ENCODE peak calls at places on chromosomes 5 and 9, in eight cellular contexts. One of them, this sample, is unnamed.

GRCh38 chr5:54480296-54480695 is 24.8 kb downstream of the HSPB3 start:
- DNase-seq in osteocyte: no peak
- DNase-seq in fibroblast of the aortic adventitia: no peak
- DNase-seq in B cell: no peak
- DNase-seq in vagina: no peak
- DNase-seq in lower lobe of right lung: no peak
- DNase-seq in adrenal gland: no peak
- DNase-seq in heart right ventricle: no peak
- DNase-seq in this sample: peak

GRCh38 chr9:93996367-93996766 is 41.2 kb upstream of the BARX1 start:
- DNase-seq in osteocyte: no peak
- DNase-seq in fibroblast of the aortic adventitia: no peak
- DNase-seq in B cell: no peak
- DNase-seq in vagina: no peak
- DNase-seq in lower lobe of right lung: no peak
- DNase-seq in adrenal gland: no peak
- DNase-seq in heart right ventricle: no peak
- DNase-seq in this sample: no peak

GRCh38 chr5:139689631-139690384 is 41.7 kb downstream of the CXXC5 start:
- DNase-seq in osteocyte: no peak
- DNase-seq in fibroblast of the aortic adventitia: peak
- DNase-seq in B cell: no peak
- DNase-seq in vagina: no peak
- DNase-seq in lower lobe of right lung: no peak
- DNase-seq in adrenal gland: no peak
- DNase-seq in heart right ventricle: no peak
- DNase-seq in this sample: no peak

GRCh38 chr5:140358738-140359310 is 1.2 kb upstream of the SLC4A9 start:
- DNase-seq in osteocyte: no peak
- DNase-seq in fibroblast of the aortic adventitia: peak
- DNase-seq in B cell: no peak
- DNase-seq in vagina: no peak
- DNase-seq in lower lobe of right lung: no peak
- DNase-seq in adrenal gland: no peak
- DNase-seq in heart right ventricle: no peak
- DNase-seq in this sample: peak

GRCh38 chr9:73009649-73010288 is 56.9 kb upstream of the ALDH1A1 start:
- DNase-seq in osteocyte: no peak
- DNase-seq in fibroblast of the aortic adventitia: no peak
- DNase-seq in B cell: no peak
- DNase-seq in vagina: no peak
- DNase-seq in lower lobe of right lung: no peak
- DNase-seq in adrenal gland: no peak
- DNase-seq in heart right ventricle: no peak
- DNase-seq in this sample: no peak

GRCh38 chr9:6214451-6214850 is 1.2 kb upstream of the IL33 start:
- DNase-seq in osteocyte: no peak
- DNase-seq in fibroblast of the aortic adventitia: peak
- DNase-seq in B cell: no peak
- DNase-seq in vagina: no peak
- DNase-seq in lower lobe of right lung: no peak
- DNase-seq in adrenal gland: no peak
- DNase-seq in heart right ventricle: no peak
- DNase-seq in this sample: peak

GRCh38 chr5:59724482-59725392 is 168.8 kb downstream of the PDE4D start:
- DNase-seq in osteocyte: no peak
- DNase-seq in fibroblast of the aortic adventitia: peak
- DNase-seq in B cell: peak
- DNase-seq in vagina: no peak
- DNase-seq in lower lobe of right lung: no peak
- DNase-seq in adrenal gland: no peak
- DNase-seq in heart right ventricle: no peak
- DNase-seq in this sample: peak

GRCh38 chr5:127254729-127255284 is 35.8 kb upstream of the MEGF10 start:
- DNase-seq in osteocyte: no peak
- DNase-seq in fibroblast of the aortic adventitia: peak
- DNase-seq in B cell: no peak
- DNase-seq in vagina: no peak
- DNase-seq in lower lobe of right lung: no peak
- DNase-seq in adrenal gland: no peak
- DNase-seq in heart right ventricle: no peak
- DNase-seq in this sample: peak

GRCh38 chr9:134344068-134344820 is 18.0 kb downstream of the RXRA start:
- DNase-seq in osteocyte: no peak
- DNase-seq in fibroblast of the aortic adventitia: peak
- DNase-seq in B cell: no peak
- DNase-seq in vagina: no peak
- DNase-seq in lower lobe of right lung: peak
- DNase-seq in adrenal gland: peak
- DNase-seq in heart right ventricle: peak
- DNase-seq in this sample: peak

GRCh38 chr9:6230037-6230778 is 14.6 kb downstream of the IL33 start:
- DNase-seq in osteocyte: no peak
- DNase-seq in fibroblast of the aortic adventitia: peak
- DNase-seq in B cell: no peak
- DNase-seq in vagina: no peak
- DNase-seq in lower lobe of right lung: no peak
- DNase-seq in adrenal gland: no peak
- DNase-seq in heart right ventricle: no peak
- DNase-seq in this sample: peak

GRCh38 chr5:179294891-179295777 is 50.1 kb downstream of the ADAMTS2 start:
- DNase-seq in osteocyte: no peak
- DNase-seq in fibroblast of the aortic adventitia: peak
- DNase-seq in B cell: no peak
- DNase-seq in vagina: no peak
- DNase-seq in lower lobe of right lung: no peak
- DNase-seq in adrenal gland: no peak
- DNase-seq in heart right ventricle: peak
- DNase-seq in this sample: no peak

GRCh38 chr5:38051711-38052508 is 206.4 kb upstream of the EGFLAM start:
- DNase-seq in osteocyte: no peak
- DNase-seq in fibroblast of the aortic adventitia: no peak
- DNase-seq in B cell: no peak
- DNase-seq in vagina: no peak
- DNase-seq in lower lobe of right lung: no peak
- DNase-seq in adrenal gland: no peak
- DNase-seq in heart right ventricle: no peak
- DNase-seq in this sample: no peak

GRCh38 chr5:31362931-31363568 is 168.8 kb downstream of the DROSHA start:
- DNase-seq in osteocyte: no peak
- DNase-seq in fibroblast of the aortic adventitia: peak
- DNase-seq in B cell: no peak
- DNase-seq in vagina: no peak
- DNase-seq in lower lobe of right lung: no peak
- DNase-seq in adrenal gland: no peak
- DNase-seq in heart right ventricle: no peak
- DNase-seq in this sample: peak

GRCh38 chr5:115419794-115420585 is 123.5 kb upstream of the CCDC112 start:
- DNase-seq in osteocyte: no peak
- DNase-seq in fibroblast of the aortic adventitia: peak
- DNase-seq in B cell: no peak
- DNase-seq in vagina: no peak
- DNase-seq in lower lobe of right lung: no peak
- DNase-seq in adrenal gland: no peak
- DNase-seq in heart right ventricle: no peak
- DNase-seq in this sample: peak

GRCh38 chr5:179166886-179167841 is 107.0 kb downstream of the ZNF354C start:
- DNase-seq in osteocyte: no peak
- DNase-seq in fibroblast of the aortic adventitia: peak
- DNase-seq in B cell: peak
- DNase-seq in vagina: no peak
- DNase-seq in lower lobe of right lung: peak
- DNase-seq in adrenal gland: peak
- DNase-seq in heart right ventricle: peak
- DNase-seq in this sample: peak

GRCh38 chr9:97602430-97602829 is 30.7 kb downstream of the TSTD2 start:
- DNase-seq in osteocyte: peak
- DNase-seq in fibroblast of the aortic adventitia: no peak
- DNase-seq in B cell: no peak
- DNase-seq in vagina: no peak
- DNase-seq in lower lobe of right lung: no peak
- DNase-seq in adrenal gland: no peak
- DNase-seq in heart right ventricle: no peak
- DNase-seq in this sample: no peak

GRCh38 chr5:156680845-156681244 is 169.2 kb upstream of the PPP1R2B start:
- DNase-seq in osteocyte: no peak
- DNase-seq in fibroblast of the aortic adventitia: no peak
- DNase-seq in B cell: no peak
- DNase-seq in vagina: no peak
- DNase-seq in lower lobe of right lung: no peak
- DNase-seq in adrenal gland: no peak
- DNase-seq in heart right ventricle: peak
- DNase-seq in this sample: no peak

DNA sequence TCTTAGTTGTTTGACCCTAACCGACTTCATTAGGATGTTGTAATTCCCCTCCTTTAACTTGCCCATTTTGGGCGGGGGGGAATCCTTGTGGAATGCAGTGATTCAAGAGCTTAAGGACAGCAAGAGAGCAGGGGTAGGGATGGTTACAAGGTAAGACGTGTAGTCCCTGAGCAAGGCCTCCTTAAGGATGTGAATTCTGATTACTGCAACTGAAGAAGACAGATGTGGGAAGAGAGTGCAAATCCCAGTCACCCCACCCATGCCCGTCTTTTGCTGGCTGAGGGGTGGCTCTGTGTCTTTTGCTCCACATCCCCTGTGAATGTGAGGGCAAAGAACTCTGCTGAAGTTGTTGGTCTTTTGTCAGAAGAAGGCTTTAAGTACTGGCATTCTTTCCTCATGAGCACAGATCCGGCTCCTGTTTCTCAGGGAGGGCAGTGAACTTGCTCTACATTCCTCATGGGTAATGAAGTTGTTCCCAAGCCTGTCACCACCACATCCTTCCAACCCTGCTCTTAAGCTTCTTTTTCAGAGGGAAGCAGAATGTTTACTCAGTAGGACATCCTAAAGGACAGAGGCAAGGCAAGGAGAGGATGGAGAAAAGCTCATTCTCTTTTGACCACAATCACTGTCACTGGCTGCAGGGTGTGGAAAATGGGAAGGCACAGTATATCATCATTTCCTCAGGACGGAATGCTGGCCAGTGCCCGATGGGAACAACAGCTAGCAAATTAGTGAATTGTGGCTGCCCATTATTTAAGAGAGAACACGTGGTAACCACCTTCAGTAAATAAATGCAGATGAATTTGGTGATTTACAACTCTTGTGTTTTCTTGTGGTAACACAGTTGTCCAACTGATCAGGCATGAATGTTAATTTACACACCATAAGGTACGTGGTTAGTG is 61.5 kb downstream of the RAI14 start:
- DNase-seq in osteocyte: no peak
- DNase-seq in fibroblast of the aortic adventitia: peak
- DNase-seq in B cell: no peak
- DNase-seq in vagina: no peak
- DNase-seq in lower lobe of right lung: no peak
- DNase-seq in adrenal gland: peak
- DNase-seq in heart right ventricle: no peak
- DNase-seq in this sample: peak
- TF ChIP-seq CTCF in osteocyte: no peak
- TF ChIP-seq CTCF in fibroblast of the aortic adventitia: no peak
- TF ChIP-seq CTCF in B cell: no peak
- TF ChIP-seq CTCF in vagina: no peak
- TF ChIP-seq CTCF in lower lobe of right lung: no peak
- TF ChIP-seq CTCF in adrenal gland: no peak
- TF ChIP-seq CTCF in heart right ventricle: no peak
- TF ChIP-seq CTCF in this sample: no peak

DNA sequence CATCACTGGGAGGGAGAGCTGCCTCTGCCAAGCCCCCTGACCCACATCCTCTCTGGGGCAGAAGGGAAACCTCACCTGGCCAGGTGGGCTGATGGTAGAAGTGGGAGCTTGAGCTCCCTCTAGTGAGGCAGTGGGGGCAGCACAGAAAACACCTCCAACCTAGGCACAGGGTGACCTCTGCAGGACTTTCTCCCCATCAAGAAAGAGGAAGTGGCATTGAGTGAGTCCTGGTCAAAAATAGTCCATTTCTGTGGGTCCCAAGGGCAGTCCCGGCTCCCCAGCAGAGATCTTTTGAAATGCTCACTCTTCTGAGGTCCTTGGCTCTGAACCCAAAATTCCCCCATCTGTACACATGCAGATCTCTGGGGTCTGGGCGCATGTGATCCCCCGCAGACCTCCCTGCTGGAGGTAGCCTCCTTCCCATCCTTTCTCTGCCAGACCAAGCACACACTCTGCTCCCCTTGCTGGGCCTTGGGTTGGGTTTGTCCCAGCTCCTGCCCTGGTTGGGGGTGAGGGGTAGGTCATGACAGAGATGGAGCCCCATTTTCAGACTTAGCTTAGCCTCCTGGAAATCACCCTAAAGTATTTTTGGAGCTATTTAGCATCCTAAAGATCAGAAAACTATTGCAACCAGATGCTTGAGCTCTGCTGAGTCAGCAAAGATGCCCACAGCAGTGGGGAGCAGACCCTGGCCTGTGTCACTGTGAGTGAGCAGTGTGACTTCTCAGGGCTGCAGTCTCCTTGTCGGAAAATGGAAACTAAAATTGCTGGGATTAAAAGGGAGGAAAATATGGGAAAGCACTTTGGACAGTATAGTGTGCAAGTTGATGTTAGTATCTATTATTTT is 41.6 kb upstream of the LCP2 start:
- DNase-seq in osteocyte: no peak
- DNase-seq in fibroblast of the aortic adventitia: no peak
- DNase-seq in B cell: peak
- DNase-seq in vagina: no peak
- DNase-seq in lower lobe of right lung: no peak
- DNase-seq in adrenal gland: no peak
- DNase-seq in heart right ventricle: no peak
- DNase-seq in this sample: no peak
- TF ChIP-seq CTCF in osteocyte: no peak
- TF ChIP-seq CTCF in fibroblast of the aortic adventitia: no peak
- TF ChIP-seq CTCF in B cell: peak
- TF ChIP-seq CTCF in vagina: no peak
- TF ChIP-seq CTCF in lower lobe of right lung: peak
- TF ChIP-seq CTCF in adrenal gland: peak
- TF ChIP-seq CTCF in heart right ventricle: peak
- TF ChIP-seq CTCF in this sample: no peak

GRCh38 chr9:33722359-33722675 is 73.0 kb upstream of the PRSS3 start:
- DNase-seq in osteocyte: no peak
- DNase-seq in fibroblast of the aortic adventitia: no peak
- DNase-seq in B cell: no peak
- DNase-seq in vagina: no peak
- DNase-seq in lower lobe of right lung: no peak
- DNase-seq in adrenal gland: no peak
- DNase-seq in heart right ventricle: no peak
- DNase-seq in this sample: no peak
- TF ChIP-seq CTCF in osteocyte: no peak
- TF ChIP-seq CTCF in fibroblast of the aortic adventitia: no peak
- TF ChIP-seq CTCF in B cell: peak
- TF ChIP-seq CTCF in vagina: no peak
- TF ChIP-seq CTCF in lower lobe of right lung: no peak
- TF ChIP-seq CTCF in adrenal gland: no peak
- TF ChIP-seq CTCF in heart right ventricle: no peak
- TF ChIP-seq CTCF in this sample: no peak

GRCh38 chr5:60960591-60960990 is 15.6 kb downstream of the NDUFAF2 start:
- DNase-seq in osteocyte: no peak
- DNase-seq in fibroblast of the aortic adventitia: peak
- DNase-seq in B cell: no peak
- DNase-seq in vagina: no peak
- DNase-seq in lower lobe of right lung: no peak
- DNase-seq in adrenal gland: no peak
- DNase-seq in heart right ventricle: no peak
- DNase-seq in this sample: peak
- TF ChIP-seq CTCF in osteocyte: peak
- TF ChIP-seq CTCF in fibroblast of the aortic adventitia: peak
- TF ChIP-seq CTCF in B cell: peak
- TF ChIP-seq CTCF in vagina: no peak
- TF ChIP-seq CTCF in lower lobe of right lung: peak
- TF ChIP-seq CTCF in adrenal gland: peak
- TF ChIP-seq CTCF in heart right ventricle: peak
- TF ChIP-seq CTCF in this sample: peak

GRCh38 chr5:168291961-168292782 is 727 bp downstream of the WWC1 start:
- DNase-seq in osteocyte: no peak
- DNase-seq in fibroblast of the aortic adventitia: no peak
- DNase-seq in B cell: peak
- DNase-seq in vagina: no peak
- DNase-seq in lower lobe of right lung: no peak
- DNase-seq in adrenal gland: no peak
- DNase-seq in heart right ventricle: no peak
- DNase-seq in this sample: peak
- TF ChIP-seq CTCF in osteocyte: no peak
- TF ChIP-seq CTCF in fibroblast of the aortic adventitia: no peak
- TF ChIP-seq CTCF in B cell: no peak
- TF ChIP-seq CTCF in vagina: no peak
- TF ChIP-seq CTCF in lower lobe of right lung: no peak
- TF ChIP-seq CTCF in adrenal gland: no peak
- TF ChIP-seq CTCF in heart right ventricle: no peak
- TF ChIP-seq CTCF in this sample: peak